ENCODE peak calls at places on chromosome 4, in eight cellular contexts. S is colonic mucosa; C is OCI-LY7; R is activated T-helper 1 cell treated with anti-CD3 and anti-CD28 coated beads, Interleukin-2, amount 50 U/mL, for 16 hours; E is NCI-H2081; Q is AG20443; K is HFFc6; O is AG08396. M is an unnamed sample.

GRCh38 chr4:102036619-102037376 is 246.3 kb downstream of the BANK1 start:
- DNase-seq in Q (peak; percentile 23), S (no peak), O (no peak), K (peak; percentile 3), R (no peak), E (peak; percentile 14), C (no peak), M (no peak)

GRCh38 chr4:185761352-185762235 is 50.4 kb downstream of the SORBS2 start:
- DNase-seq in K (no peak), O (no peak), R (no peak), C (no peak), E (no peak), Q (peak; percentile 22), S (no peak), M (no peak)

GRCh38 chr4:175238827-175239517 is 320.8 kb downstream of the ADAM29 start:
- DNase-seq in E (no peak), R (no peak), C (no peak), S (no peak), O (no peak), K (no peak), Q (no peak), M (no peak)

GRCh38 chr4:23174179-23174578 is 481.4 kb downstream of the GBA3 start:
- DNase-seq in Q (no peak), S (no peak), E (no peak), C (no peak), O (no peak), R (no peak), K (no peak), M (no peak)

GRCh38 chr4:7199771-7200441 is 7.6 kb downstream of the SORCS2 start:
- DNase-seq in K (no peak), R (no peak), C (no peak), S (no peak), O (no peak), E (no peak), Q (no peak), M (no peak)

GRCh38 chr4:74444891-74445642 is at the start of gene AREG:
- DNase-seq in S (peak; percentile 90), Q (peak; percentile 61), K (peak; percentile 41), E (peak; percentile 58), C (peak; percentile 18), R (peak; percentile 74), O (peak; percentile 73), M (no peak)

GRCh38 chr4:29263011-29263410 is 1457.2 kb upstream of the PCDH7 start:
- DNase-seq in C (no peak), R (no peak), Q (no peak), E (no peak), S (no peak), O (no peak), K (no peak), M (no peak)

GRCh38 chr4:145012841-145013240 is 85.2 kb downstream of the ANAPC10 start:
- DNase-seq in K (peak; percentile 33), C (no peak), S (no peak), E (no peak), R (no peak), O (no peak), Q (no peak), M (no peak)

GRCh38 chr4:17680559-17680958 is 66.1 kb downstream of the MED28 start:
- DNase-seq in K (no peak), E (no peak), S (no peak), O (no peak), Q (no peak), C (no peak), R (no peak), M (no peak)

GRCh38 chr4:57249083-57249482 is 138.9 kb upstream of the IGFBP7 start:
- DNase-seq in C (no peak), O (no peak), S (no peak), R (no peak), Q (no peak), E (no peak), K (no peak), M (no peak)

GRCh38 chr4:111639120-111639519 is 506.1 kb upstream of the FAM241A start:
- DNase-seq in O (no peak), S (no peak), R (no peak), Q (no peak), K (peak; percentile 28), C (no peak), E (no peak), M (no peak)

GRCh38 chr4:8285143-8285975 is 15.8 kb downstream of the HTRA3 start:
- DNase-seq in R (no peak), C (no peak), Q (no peak), O (no peak), K (no peak), S (no peak), E (no peak), M (no peak)

GRCh38 chr4:27594917-27595316 is 734.3 kb downstream of the STIM2 start:
- DNase-seq in R (no peak), O (no peak), S (no peak), C (no peak), E (peak; percentile 88), K (no peak), Q (no peak), M (no peak)

GRCh38 chr4:1238676-1239000 is 10.3 kb downstream of the CTBP1 start:
- DNase-seq in C (no peak), S (no peak), K (no peak), O (no peak), E (no peak), R (no peak), Q (no peak), M (no peak)

GRCh38 chr4:54513231-54513630 is 144.5 kb upstream of the KIT start:
- DNase-seq in E (no peak), Q (peak; percentile 94), S (no peak), C (no peak), O (peak; percentile 81), K (peak; percentile 86), R (no peak), M (no peak)

GRCh38 chr4:91837608-91838029 is 466.1 kb upstream of the GRID2 start:
- DNase-seq in S (no peak), E (no peak), O (no peak), C (no peak), R (no peak), K (no peak), Q (no peak), M (no peak)

GRCh38 chr4:105989411-105990242 is 94.4 kb downstream of the NPNT start:
- DNase-seq in E (no peak), O (no peak), K (peak; percentile 10), C (no peak), Q (no peak), S (no peak), R (no peak), M (no peak)

GRCh38 chr4:146641762-146642161 is 3.1 kb downstream of the POU4F2 start:
- DNase-seq in E (no peak), C (no peak), Q (no peak), K (no peak), S (no peak), R (no peak), O (no peak), M (no peak)

GRCh38 chr4:110008540-110008939 is 95.9 kb downstream of the EGF start:
- DNase-seq in Q (no peak), E (no peak), R (no peak), O (no peak), K (no peak), C (no peak), S (no peak), M (no peak)

GRCh38 chr4:2081540-2081939 is 22.4 kb downstream of the NAT8L start:
- DNase-seq in K (no peak), R (no peak), C (no peak), S (no peak), E (no peak), Q (no peak), O (no peak), M (no peak)

GRCh38 chr4:155526452-155527169 is 140.0 kb upstream of the GUCY1A1 start:
- DNase-seq in O (no peak), E (no peak), R (no peak), C (no peak), S (no peak), K (no peak), Q (peak; percentile 9), M (no peak)

GRCh38 chr4:147822128-147822527 is 90.2 kb downstream of the ARHGAP10 start:
- DNase-seq in Q (no peak), C (no peak), K (no peak), O (no peak), R (no peak), S (peak; percentile 37), E (peak; percentile 3), M (no peak)

GRCh38 chr4:113052379-113052951 is 3.0 kb downstream of the ANK2 start:
- DNase-seq in K (peak; percentile 56), O (no peak), S (no peak), C (no peak), E (no peak), Q (no peak), R (no peak), M (no peak)

GRCh38 chr4:40196260-40196659 is 571 bp upstream of the RHOH start:
- DNase-seq in E (no peak), O (no peak), R (no peak), S (no peak), C (peak; percentile 78), K (no peak), Q (no peak), M (no peak)

GRCh38 chr4:139329665-139330200 is 27.5 kb upstream of the NDUFC1 start:
- DNase-seq in O (no peak), Q (no peak), R (no peak), K (no peak), S (no peak), E (peak; percentile 1), C (peak; percentile 14), M (no peak)

GRCh38 chr4:1237981-1238675 is 10.8 kb downstream of the CTBP1 start:
- DNase-seq in S (no peak), R (no peak), O (no peak), E (no peak), K (no peak), C (no peak), Q (no peak), M (no peak)

GRCh38 chr4:70787496-70787895 is 52.2 kb downstream of the GRSF1 start:
- DNase-seq in C (no peak), Q (no peak), E (no peak), K (no peak), O (no peak), R (no peak), S (no peak), M (no peak)

GRCh38 chr4:55553442-55553841 is 6.7 kb upstream of the CLOCK start:
- DNase-seq in O (peak; percentile 52), E (no peak), K (no peak), R (no peak), C (peak; percentile 10), Q (peak; percentile 63), S (no peak), M (no peak)

GRCh38 chr4:125357675-125358074 is 42.9 kb downstream of the FAT4 start:
- DNase-seq in R (no peak), O (no peak), E (no peak), C (no peak), Q (no peak), K (no peak), S (no peak), M (no peak)

GRCh38 chr4:79241846-79242245 is 84.0 kb downstream of the NAA11 start:
- DNase-seq in K (peak; percentile 10), R (no peak), O (peak; percentile 8), C (no peak), S (no peak), Q (peak; percentile 9), E (peak; percentile 9), M (no peak)

GRCh38 chr4:38605794-38606586 is 58.0 kb upstream of the KLF3 start:
- DNase-seq in C (no peak), S (peak; percentile 58), O (no peak), Q (peak; percentile 29), E (no peak), K (no peak), R (no peak), M (no peak)

GRCh38 chr4:20249333-20249732 is 2.4 kb upstream of the SLIT2 start:
- DNase-seq in K (peak; percentile 68), O (peak; percentile 42), S (no peak), R (no peak), E (peak; percentile 43), C (no peak), Q (peak; percentile 37), M (no peak)

GRCh38 chr4:112857461-112857860 is 192.0 kb upstream of the ANK2 start:
- DNase-seq in O (peak; percentile 81), E (no peak), Q (peak; percentile 82), K (peak; percentile 91), C (no peak), S (no peak), R (no peak), M (no peak)

M was measured in substantia nigra.